ENCODE peak calls at places on chromosomes 12 and 14, in five cellular contexts. C, Z, P, R and O are unnamed samples.

GRCh38 chr14:61812347-61813100 is 50.3 kb downstream of the SNAPC1 start:
- DNase-seq in P (no peak), R (no peak), Z (no peak), C (no peak), O (no peak)

GRCh38 chr12:123078114-123078465 is 72.8 kb downstream of the PITPNM2 start:
- DNase-seq in R (no peak), P (no peak), Z (no peak), C (no peak), O (no peak)

GRCh38 chr12:39777465-39777864 is 157.9 kb upstream of the ABCD2 start:
- DNase-seq in C (no peak), Z (no peak), P (no peak), R (no peak), O (no peak)

GRCh38 chr12:112149596-112149995 is 24.2 kb downstream of the TRAFD1 start:
- DNase-seq in Z (peak; percentile 35), R (no peak), C (no peak), P (no peak), O (no peak)

GRCh38 chr12:131389051-131390013 is 321.6 kb upstream of the SFSWAP start:
- DNase-seq in Z (no peak), C (no peak), P (no peak), R (no peak), O (no peak)

GRCh38 chr14:50741571-50741970 is 73.5 kb upstream of the SAV1 start:
- DNase-seq in P (no peak), R (peak; percentile 2), C (peak; percentile 46), Z (no peak), O (peak; percentile 70)

GRCh38 chr12:1443421-1444141 is 150.8 kb downstream of the FBXL14 start:
- DNase-seq in Z (no peak), R (no peak), P (no peak), C (no peak), O (peak; percentile 96)

GRCh38 chr14:97458302-97459137 is 661.3 kb downstream of the VRK1 start:
- DNase-seq in C (no peak), R (no peak), P (no peak), Z (no peak), O (no peak)

GRCh38 chr14:44759263-44759662 is 202.5 kb downstream of the KLHL28 start:
- DNase-seq in C (no peak), P (no peak), Z (no peak), R (no peak), O (no peak)

GRCh38 chr12:40137252-40137651 is 31.4 kb upstream of the SLC2A13 start:
- DNase-seq in R (no peak), P (no peak), Z (no peak), C (no peak), O (peak; percentile 6)

GRCh38 chr14:94051779-94052178 is 25.6 kb downstream of the OTUB2 start:
- DNase-seq in R (no peak), C (no peak), Z (no peak), P (no peak), O (no peak)

GRCh38 chr12:108638997-108639822 is 5.5 kb upstream of the SELPLG start:
- DNase-seq in C (no peak), P (no peak), R (no peak), Z (no peak), O (no peak)

GRCh38 chr12:125525879-125526278 is 460.6 kb downstream of the AACS start:
- DNase-seq in C (no peak), R (no peak), P (no peak), Z (no peak), O (no peak)

GRCh38 chr12:89138048-89138852 is 214.1 kb downstream of the DUSP6 start:
- DNase-seq in Z (no peak), C (no peak), R (no peak), P (no peak), O (peak; percentile 43)

GRCh38 chr12:1020389-1020788 is 29.4 kb downstream of the ERC1 start:
- DNase-seq in Z (no peak), P (no peak), R (no peak), C (no peak), O (no peak)

GRCh38 chr14:95323361-95323760 is 3.7 kb upstream of the CLMN start:
- DNase-seq in P (no peak), Z (no peak), C (no peak), R (no peak), O (no peak)

GRCh38 chr12:79414252-79414651 is 276.5 kb downstream of the PAWR start:
- DNase-seq in C (no peak), P (no peak), R (no peak), Z (no peak), O (no peak)

DNA sequence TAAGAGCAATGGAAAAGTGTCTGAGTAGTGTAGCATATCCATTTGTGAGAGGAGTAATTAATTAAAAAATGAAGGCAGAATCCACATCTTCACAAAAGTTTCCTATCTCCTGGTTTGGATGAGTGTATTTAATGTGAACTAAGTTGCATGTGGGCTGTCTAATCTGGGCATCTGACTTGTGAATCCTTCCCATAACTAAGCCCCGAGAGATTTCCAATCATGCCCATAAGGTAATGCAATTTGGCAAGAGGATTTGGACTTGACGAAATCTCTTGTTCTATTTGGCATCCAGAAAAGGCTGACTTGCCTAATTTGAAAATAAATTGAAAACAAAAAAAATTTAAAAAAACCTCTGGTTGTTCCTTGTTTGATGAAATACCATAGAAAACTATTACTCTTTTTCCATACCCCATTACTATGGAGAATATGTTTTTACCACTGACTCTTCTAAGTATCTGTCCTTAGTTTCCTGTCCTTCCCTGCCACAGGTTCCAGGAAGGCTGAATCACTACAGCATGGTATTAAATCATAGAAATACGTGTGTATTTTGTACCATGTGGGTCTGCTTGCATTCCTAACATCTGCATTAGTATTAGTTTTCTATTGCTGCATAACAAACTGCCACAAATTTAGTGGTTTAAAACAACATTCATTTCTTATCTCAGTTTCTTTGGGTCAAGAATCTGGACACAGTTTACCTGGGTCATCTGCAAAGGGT is 48.4 kb downstream of the ETV6 start:
- DNase-seq in R (no peak), C (no peak), P (no peak), Z (no peak), O (peak; percentile 58)
- TF ChIP-seq SMC3 in R (no peak), C (no peak), P (no peak), Z (no peak), O (no peak)

GRCh38 chr12:102169922-102170698 is 27.5 kb downstream of the PMCH start:
- DNase-seq in P (peak; percentile 9), R (peak; percentile 52), Z (no peak), C (peak; percentile 51), O (peak; percentile 63)
- TF ChIP-seq USF2 in P (no peak), R (no peak), Z (no peak), C (no peak), O (no peak)

DNA sequence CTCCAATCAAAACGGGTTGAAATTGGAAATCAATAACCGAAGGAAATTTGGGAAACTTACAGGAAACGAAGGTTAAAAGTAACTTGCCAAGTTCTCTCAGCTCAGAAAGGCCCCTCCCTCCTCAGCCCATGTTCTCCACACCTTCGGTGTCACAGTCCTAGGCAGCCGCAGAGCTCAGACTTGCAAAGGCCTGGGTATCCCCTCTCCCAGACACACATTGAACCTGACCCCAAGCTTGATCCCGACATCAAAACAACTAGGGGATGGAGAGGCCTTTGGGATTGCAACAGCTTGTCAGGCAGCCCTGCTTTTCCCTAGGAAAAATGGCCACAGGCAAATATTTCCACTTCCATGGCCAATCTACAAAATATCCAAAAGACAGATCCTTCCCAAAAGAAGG is 35.5 kb upstream of the PNMA1 start:
- DNase-seq in R (no peak), P (no peak), Z (no peak), C (no peak), O (no peak)
- TF ChIP-seq POLR2A in R (no peak), P (no peak), Z (no peak), C (no peak), O (no peak)

GRCh38 chr12:84596276-84596675 is 316.3 kb downstream of the SLC6A15 start:
- DNase-seq in P (no peak), C (no peak), Z (no peak), R (no peak), O (no peak)

GRCh38 chr12:84604541-84604940 is 308.1 kb downstream of the SLC6A15 start:
- DNase-seq in R (no peak), C (no peak), P (no peak), Z (no peak), O (no peak)

GRCh38 chr12:84601483-84601882 is 311.1 kb downstream of the SLC6A15 start:
- DNase-seq in Z (no peak), R (no peak), C (no peak), P (no peak), O (no peak)

GRCh38 chr12:84594157-84594556 is 318.4 kb downstream of the SLC6A15 start:
- DNase-seq in C (no peak), R (no peak), Z (no peak), P (no peak), O (no peak)

GRCh38 chr12:84599539-84599938 is 313.1 kb downstream of the SLC6A15 start:
- DNase-seq in R (no peak), C (no peak), P (no peak), Z (no peak), O (no peak)
- TF ChIP-seq SMC3 in R (no peak), C (no peak), P (no peak), Z (no peak), O (no peak)

GRCh38 chr12:75558262-75558661 is 46.9 kb upstream of the KRR1 start:
- DNase-seq in Z (no peak), R (no peak), P (peak; percentile 69), C (no peak), O (no peak)
- TF ChIP-seq USF2 in Z (no peak), R (no peak), P (no peak), C (no peak), O (no peak)

GRCh38 chr14:24093901-24094838 is at the start of gene PCK2:
- DNase-seq in Z (no peak), C (peak; percentile 95), P (peak; percentile 99), R (peak; percentile 92), O (peak; percentile 88)
- TF ChIP-seq POLR2A in Z (peak; percentile 91), C (peak; percentile 95), P (no peak), R (peak; percentile 93), O (peak; percentile 89)

DNA sequence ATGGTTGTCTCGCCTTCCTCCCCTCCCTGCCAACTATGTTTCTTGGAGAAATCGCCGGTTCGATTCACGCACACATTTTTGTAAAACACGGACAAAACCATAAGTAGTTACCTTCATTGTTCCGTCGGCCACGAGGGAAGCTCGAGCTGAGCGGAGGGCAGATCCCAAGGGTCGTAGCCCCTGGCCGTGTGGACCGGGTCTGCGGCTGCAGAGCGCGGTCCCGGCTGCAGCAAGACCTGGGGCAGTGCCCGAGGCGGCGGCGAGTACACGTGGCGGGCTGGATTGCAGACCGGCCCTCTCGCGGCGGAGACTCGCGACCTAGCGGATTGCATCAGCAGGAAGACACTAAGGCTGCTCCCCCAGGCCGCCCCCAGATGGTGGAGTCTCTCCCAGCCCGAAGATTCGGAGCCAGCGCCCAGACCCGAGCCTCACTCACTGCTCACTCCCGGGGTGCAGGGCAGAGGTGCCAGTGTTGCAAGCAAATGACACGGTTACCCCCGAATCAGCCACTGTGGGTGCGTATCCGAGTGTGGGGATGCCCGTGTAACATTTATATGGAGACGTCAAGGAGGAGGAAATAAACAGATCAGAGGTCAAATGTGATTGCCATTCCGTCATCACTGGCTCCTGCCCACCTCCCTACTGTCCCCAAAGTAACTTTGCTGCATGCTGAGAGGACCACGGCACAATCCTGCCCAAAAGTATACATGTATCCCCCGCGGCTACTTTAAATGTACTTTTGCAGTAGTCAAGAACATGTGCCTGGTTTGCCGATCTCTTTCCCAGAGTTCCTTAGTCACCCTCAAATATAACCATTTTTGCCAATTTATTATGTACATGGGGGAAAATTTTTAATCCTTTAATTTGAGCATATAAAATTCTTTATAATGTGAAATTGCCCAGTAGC is at the start of gene BCAT1:
- DNase-seq in Z (no peak), P (peak; percentile 61), R (peak; percentile 92), C (peak; percentile 77), O (peak; percentile 88)
- TF ChIP-seq SMC3 in Z (no peak), P (no peak), R (no peak), C (no peak), O (no peak)